ENCODE peak calls at places on chromosomes 6 and 20, in five cellular contexts. Z, Q, U, X and N are unnamed samples.

GRCh38 chr20:63964412-63964811 is 5.3 kb downstream of the ZNF512B start:
- DNase-seq in Z (no peak), Q (no peak), U (no peak), X (no peak), N (no peak)

GRCh38 chr6:136608991-136609390 is 58.8 kb upstream of the MAP7 start:
- DNase-seq in Z (peak; percentile 72), Q (peak; percentile 61), U (no peak), X (no peak), N (no peak)

GRCh38 chr6:56416247-56416646 is 168.9 kb upstream of the COL21A1 start:
- DNase-seq in Z (peak; percentile 50), Q (no peak), U (no peak), X (no peak), N (no peak)

GRCh38 chr20:63025534-63026331 is 19.0 kb upstream of the BHLHE23 start:
- DNase-seq in Z (peak; percentile 44), Q (peak; percentile 42), U (no peak), X (no peak), N (no peak)

GRCh38 chr6:121951918-121952379 is 447.5 kb upstream of the HSF2 start:
- DNase-seq in Z (peak; percentile 81), Q (no peak), U (no peak), X (no peak), N (no peak)

GRCh38 chr20:33731693-33732165 is at the start of gene ZNF341:
- DNase-seq in Z (peak; percentile 85), Q (peak; percentile 89), U (peak; percentile 92), X (peak; percentile 91), N (no peak)

GRCh38 chr20:38272961-38273360 is 12.4 kb upstream of the KIAA1755 start:
- DNase-seq in Z (peak; percentile 95), Q (peak; percentile 36), U (no peak), X (no peak), N (no peak)

GRCh38 chr6:15776458-15776980 is 113.7 kb upstream of the DTNBP1 start:
- DNase-seq in Z (no peak), Q (no peak), U (peak; percentile 69), X (no peak), N (no peak)

GRCh38 chr6:42406296-42407280 is 45.1 kb downstream of the TRERF1 start:
- DNase-seq in Z (peak; percentile 19), Q (no peak), U (no peak), X (no peak), N (no peak)

GRCh38 chr20:61055130-61055529 is 196.9 kb upstream of the CDH4 start:
- DNase-seq in Z (no peak), Q (no peak), U (no peak), X (no peak), N (no peak)

GRCh38 chr6:142902636-142903053 is 42.3 kb downstream of the HIVEP2 start:
- DNase-seq in Z (peak; percentile 99), Q (peak; percentile 98), U (peak; percentile 85), X (peak; percentile 55), N (peak; percentile 51)

GRCh38 chr20:38209736-38210405 is 44.8 kb upstream of the TGM2 start:
- DNase-seq in Z (peak; percentile 48), Q (peak; percentile 54), U (no peak), X (no peak), N (no peak)

GRCh38 chr20:17613328-17614175 is 43.7 kb downstream of the DSTN start:
- DNase-seq in Z (no peak), Q (peak; percentile 22), U (peak; percentile 44), X (no peak), N (no peak)

GRCh38 chr6:166707045-166707444 is 80.0 kb upstream of the RPS6KA2 start:
- DNase-seq in Z (peak; percentile 28), Q (peak; percentile 68), U (no peak), X (peak; percentile 47), N (peak; percentile 49)

GRCh38 chr6:148593813-148594170 is 153.0 kb upstream of the UST start:
- DNase-seq in Z (peak; percentile 40), Q (no peak), U (no peak), X (no peak), N (no peak)

GRCh38 chr6:78771619-78772018 is 95.7 kb upstream of the IRAK1BP1 start:
- DNase-seq in Z (no peak), Q (no peak), U (no peak), X (no peak), N (no peak)

GRCh38 chr6:126923807-126924206 is 194.7 kb upstream of the RSPO3 start:
- DNase-seq in Z (no peak), Q (no peak), U (no peak), X (no peak), N (no peak)

GRCh38 chr6:971981-972640 is 279.2 kb upstream of the EXOC2 start:
- DNase-seq in Z (no peak), Q (no peak), U (no peak), X (no peak), N (no peak)

GRCh38 chr6:118709859-118710350 is 58.5 kb upstream of the CEP85L start:
- DNase-seq in Z (peak; percentile 71), Q (peak; percentile 94), U (peak; percentile 76), X (peak; percentile 16), N (peak; percentile 72)

GRCh38 chr20:43565758-43566104 is 6.9 kb downstream of the SGK2 start:
- DNase-seq in Z (no peak), Q (no peak), U (no peak), X (no peak), N (no peak)

GRCh38 chr6:137909533-137909932 is 42.5 kb downstream of the TNFAIP3 start:
- DNase-seq in Z (no peak), Q (no peak), U (no peak), X (no peak), N (no peak)

GRCh38 chr6:99334526-99335127 is 14.8 kb downstream of the FAXC start:
- DNase-seq in Z (peak; percentile 64), Q (peak; percentile 62), U (no peak), X (peak; percentile 25), N (peak; percentile 50)

GRCh38 chr20:48801197-48801596 is 26.6 kb downstream of the PREX1 start:
- DNase-seq in Z (no peak), Q (no peak), U (no peak), X (no peak), N (no peak)

GRCh38 chr6:35063701-35064507 is 77.2 kb downstream of the TCP11 start:
- DNase-seq in Z (no peak), Q (no peak), U (no peak), X (no peak), N (no peak)

GRCh38 chr20:64079273-64080012 is at the start of gene RGS19:
- DNase-seq in Z (peak; percentile 73), Q (peak; percentile 68), U (peak; percentile 83), X (peak; percentile 75), N (peak; percentile 40)

GRCh38 chr20:55456316-55456940 is 548.9 kb downstream of the CBLN4 start:
- DNase-seq in Z (no peak), Q (peak; percentile 77), U (no peak), X (no peak), N (no peak)

GRCh38 chr6:56527934-56528333 is 114.8 kb downstream of the DST start:
- DNase-seq in Z (peak; percentile 48), Q (no peak), U (no peak), X (no peak), N (no peak)

GRCh38 chr6:13710552-13711383 is 867 bp downstream of the RANBP9 start:
- DNase-seq in Z (peak; percentile 31), Q (peak; percentile 53), U (peak; percentile 77), X (no peak), N (peak; percentile 54)

GRCh38 chr6:27894839-27895762 is 17.1 kb downstream of the OR2B2 start:
- DNase-seq in Z (peak; percentile 87), Q (peak; percentile 82), U (peak; percentile 76), X (peak; percentile 63), N (peak; percentile 83)

GRCh38 chr6:117449549-117450439 is 24.1 kb upstream of the ROS1 start:
- DNase-seq in Z (peak; percentile 84), Q (peak; percentile 75), U (peak; percentile 72), X (peak; percentile 65), N (peak; percentile 55)

GRCh38 chr6:170259301-170259700 is 31.6 kb downstream of the DLL1 start:
- DNase-seq in Z (no peak), Q (no peak), U (no peak), X (no peak), N (no peak)

GRCh38 chr6:113697642-113698410 is 159.3 kb upstream of the MARCKS start:
- DNase-seq in Z (peak; percentile 93), Q (peak; percentile 79), U (no peak), X (no peak), N (no peak)

GRCh38 chr6:30206152-30206551 is 7.1 kb downstream of the TRIM26 start:
- DNase-seq in Z (peak; percentile 45), Q (peak; percentile 70), U (no peak), X (no peak), N (no peak)

GRCh38 chr6:168926306-168926705 is 327.3 kb downstream of the THBS2 start:
- DNase-seq in Z (no peak), Q (no peak), U (no peak), X (no peak), N (no peak)

GRCh38 chr6:105573138-105573537 is 170.3 kb upstream of the PREP start:
- DNase-seq in Z (peak; percentile 44), Q (no peak), U (no peak), X (no peak), N (no peak)

GRCh38 chr6:132392292-132392691 is 9.0 kb downstream of the MOXD1 start:
- DNase-seq in Z (no peak), Q (no peak), U (no peak), X (no peak), N (no peak)

GRCh38 chr6:135962731-135963130 is 111.2 kb downstream of the PDE7B start:
- DNase-seq in Z (peak; percentile 16), Q (peak; percentile 55), U (no peak), X (no peak), N (no peak)

GRCh38 chr6:94548211-94548610 is 1029.1 kb upstream of the MANEA start:
- DNase-seq in Z (no peak), Q (no peak), U (no peak), X (no peak), N (no peak)

GRCh38 chr6:53734473-53735299 is 60.1 kb upstream of the LRRC1 start:
- DNase-seq in Z (peak; percentile 95), Q (peak; percentile 89), U (no peak), X (no peak), N (peak; percentile 96)